ENCODE peak calls at places on chromosomes 6 and 20, in nine cellular contexts. A, O, D, W, F, M, P, Y and I are unnamed samples.

GRCh38 chr20:63191400-63191799 is 24.5 kb downstream of the YTHDF1 start:
- DNase-seq in O (peak), M (no peak), P (no peak), W (no peak), A (no peak), Y (peak), D (no peak), F (no peak), I (no peak)

GRCh38 chr20:709864-710761 is 34.5 kb upstream of the SCRT2 start:
- DNase-seq in O (no peak), W (peak), D (no peak), P (no peak), M (no peak), F (no peak), Y (peak), A (no peak), I (no peak)

GRCh38 chr6:153553627-153554026 is 422.5 kb upstream of the RGS17 start:
- DNase-seq in D (no peak), A (no peak), W (peak), M (no peak), F (no peak), O (no peak), P (peak), Y (no peak), I (no peak)

GRCh38 chr20:17083738-17084137 is 143.1 kb upstream of the PCSK2 start:
- DNase-seq in M (no peak), O (peak), P (peak), F (no peak), Y (no peak), A (no peak), D (no peak), W (peak), I (no peak)

GRCh38 chr20:62882426-62882825 is 20.8 kb upstream of the TCFL5 start:
- DNase-seq in D (no peak), M (no peak), A (no peak), P (no peak), Y (no peak), F (no peak), O (no peak), W (no peak), I (no peak)

GRCh38 chr6:99590728-99591672 is 15.6 kb upstream of the PRDM13 start:
- DNase-seq in P (peak), M (no peak), O (no peak), A (no peak), D (no peak), Y (no peak), W (peak), F (peak), I (no peak)

GRCh38 chr6:153032255-153032882 is 29.9 kb upstream of the MTRF1L start:
- DNase-seq in A (no peak), Y (peak), O (peak), D (peak), P (peak), F (no peak), M (no peak), W (peak), I (no peak)

GRCh38 chr6:106757267-106757666 is 127.9 kb downstream of the QRSL1 start:
- DNase-seq in W (no peak), Y (peak), F (no peak), P (no peak), D (no peak), O (no peak), A (no peak), M (no peak), I (no peak)

GRCh38 chr6:41713650-41714291 is 21.6 kb downstream of the TFEB start:
- DNase-seq in P (peak), F (no peak), M (no peak), A (no peak), Y (no peak), D (no peak), O (no peak), W (no peak), I (no peak)

GRCh38 chr6:131685266-131685780 is 15.9 kb downstream of the OR2A4 start:
- DNase-seq in F (no peak), P (no peak), W (no peak), A (no peak), O (no peak), Y (no peak), M (no peak), D (no peak), I (no peak)

GRCh38 chr6:112443118-112443641 is 96.0 kb downstream of the RFPL4B start:
- DNase-seq in M (no peak), A (no peak), O (no peak), W (peak), D (no peak), Y (no peak), P (peak), F (no peak), I (no peak)

GRCh38 chr6:72386324-72386723 is 235.5 kb upstream of the KCNQ5 start:
- DNase-seq in D (peak), W (no peak), F (no peak), A (no peak), M (no peak), Y (no peak), O (peak), P (peak), I (no peak)

GRCh38 chr20:62202676-62203377 is 17.3 kb downstream of the HRH3 start:
- DNase-seq in O (no peak), Y (no peak), D (no peak), F (no peak), M (no peak), P (no peak), W (no peak), A (no peak), I (peak)

GRCh38 chr6:11595903-11596302 is 58.4 kb downstream of the TMEM170B start:
- DNase-seq in D (no peak), O (peak), F (no peak), W (peak), M (peak), Y (no peak), P (no peak), A (no peak), I (no peak)

GRCh38 chr6:72941751-72942150 is 283.5 kb downstream of the KHDC1L start:
- DNase-seq in D (no peak), A (no peak), Y (no peak), O (no peak), W (no peak), P (no peak), M (no peak), F (peak), I (no peak)

GRCh38 chr6:110232456-110232855 is 52.2 kb downstream of the CDC40 start:
- DNase-seq in Y (no peak), M (no peak), W (no peak), P (peak), A (no peak), D (peak), O (peak), F (no peak), I (no peak)